ENCODE peak calls at places on chromosome 19, in six cellular contexts. Y, I, D, M, L and S are unnamed samples.

GRCh38 chr19:45443462-45444317 is 20.0 kb upstream of the ERCC1 start:
- DNase-seq in I (peak; percentile 98), M (peak; percentile 98), L (no peak), Y (peak; percentile 99), D (no peak), S (peak; percentile 91)

GRCh38 chr19:10009269-10009665 is 1.0 kb downstream of the COL5A3 start:
- DNase-seq in L (peak; percentile 60), Y (peak; percentile 79), D (peak; percentile 35), I (peak; percentile 89), M (no peak), S (no peak)

GRCh38 chr19:8654591-8655339 is 24.3 kb downstream of the NFILZ start:
- DNase-seq in Y (peak; percentile 53), L (peak; percentile 70), I (peak; percentile 82), M (no peak), D (no peak), S (peak; percentile 73)

GRCh38 chr19:20422216-20422615 is 143.4 kb downstream of the ZNF737 start:
- DNase-seq in L (no peak), Y (no peak), M (no peak), I (peak; percentile 55), D (no peak), S (no peak)

GRCh38 chr19:17863520-17864182 is 3.9 kb downstream of the RPL18A start:
- DNase-seq in M (no peak), I (no peak), L (no peak), Y (no peak), D (no peak), S (no peak)

GRCh38 chr19:6593651-6594416 is 2.9 kb upstream of the CD70 start:
- DNase-seq in L (no peak), Y (no peak), I (no peak), M (no peak), D (no peak), S (no peak)

GRCh38 chr19:4108767-4109625 is 14.9 kb downstream of the MAP2K2 start:
- DNase-seq in I (no peak), Y (no peak), D (no peak), M (no peak), L (no peak), S (no peak)

GRCh38 chr19:44532819-44533218 is 3.3 kb upstream of the CEACAM20 start:
- DNase-seq in L (no peak), Y (no peak), D (no peak), I (no peak), M (no peak), S (no peak)

GRCh38 chr19:16161848-16162247 is 11.5 kb downstream of the CIB3 start:
- DNase-seq in L (no peak), I (no peak), D (no peak), M (no peak), Y (no peak), S (no peak)

GRCh38 chr19:57558525-57558924 is 1.1 kb downstream of the ZNF550 start:
- DNase-seq in Y (no peak), I (no peak), L (no peak), D (no peak), M (no peak), S (no peak)